ENCODE peak calls at places on chromosomes 13 and 19, in four cellular contexts. One of them, this sample, is unnamed.

GRCh38 chr19:5799247-5800241 is 5.3 kb upstream of the NRTN start:
- DNase-seq in H1: no peak
- DNase-seq in H9: no peak
- DNase-seq in neuronal stem cell: no peak
- DNase-seq in this sample: no peak

GRCh38 chr19:1921326-1921725 is 16.1 kb downstream of the ADAT3 start:
- DNase-seq in H1: no peak
- DNase-seq in H9: no peak
- DNase-seq in neuronal stem cell: no peak
- DNase-seq in this sample: no peak

GRCh38 chr13:28623782-28624706 is 34.9 kb upstream of the POMP start:
- DNase-seq in H1: no peak
- DNase-seq in H9: no peak
- DNase-seq in neuronal stem cell: no peak
- DNase-seq in this sample: no peak

GRCh38 chr13:30735025-30735967 is at the start of gene ALOX5AP:
- DNase-seq in H1: no peak
- DNase-seq in H9: no peak
- DNase-seq in neuronal stem cell: no peak
- DNase-seq in this sample: no peak

GRCh38 chr13:46665630-46666482 is 112.9 kb downstream of the LRCH1 start:
- DNase-seq in H1: no peak
- DNase-seq in H9: no peak
- DNase-seq in neuronal stem cell: no peak
- DNase-seq in this sample: no peak

GRCh38 chr19:58568731-58569130 is 4.4 kb downstream of the MZF1 start:
- DNase-seq in H1: no peak
- DNase-seq in H9: no peak
- DNase-seq in neuronal stem cell: no peak
- DNase-seq in this sample: no peak

GRCh38 chr13:39417131-39417530 is 185.9 kb downstream of the LHFPL6 start:
- DNase-seq in H1: no peak
- DNase-seq in H9: peak; percentile 45
- DNase-seq in neuronal stem cell: no peak
- DNase-seq in this sample: no peak

GRCh38 chr13:33169273-33169980 is 116.1 kb downstream of the STARD13 start:
- DNase-seq in H1: no peak
- DNase-seq in H9: no peak
- DNase-seq in neuronal stem cell: no peak
- DNase-seq in this sample: no peak

GRCh38 chr13:28819046-28819747 is 942 bp upstream of the MTUS2 start:
- DNase-seq in H1: peak; percentile 76
- DNase-seq in H9: no peak
- DNase-seq in neuronal stem cell: peak; percentile 31
- DNase-seq in this sample: no peak

GRCh38 chr19:58154287-58154678 is 3.7 kb upstream of the ZNF329 start:
- DNase-seq in H1: no peak
- DNase-seq in H9: peak; percentile 49
- DNase-seq in neuronal stem cell: no peak
- DNase-seq in this sample: peak; percentile 57

GRCh38 chr19:14530005-14530348 is 583 bp downstream of the TECR start:
- DNase-seq in H1: no peak
- DNase-seq in H9: no peak
- DNase-seq in neuronal stem cell: no peak
- DNase-seq in this sample: peak; percentile 66

GRCh38 chr19:49862411-49863253 is 4.7 kb downstream of the PNKP start:
- DNase-seq in H1: peak; percentile 94
- DNase-seq in H9: peak; percentile 79
- DNase-seq in neuronal stem cell: no peak
- DNase-seq in this sample: no peak

GRCh38 chr19:3389876-3390361 is 23.5 kb downstream of the NFIC start:
- DNase-seq in H1: peak; percentile 65
- DNase-seq in H9: peak; percentile 61
- DNase-seq in neuronal stem cell: no peak
- DNase-seq in this sample: no peak

GRCh38 chr13:54536112-54536511 is 1507.5 kb downstream of the OLFM4 start:
- DNase-seq in H1: no peak
- DNase-seq in H9: no peak
- DNase-seq in neuronal stem cell: no peak
- DNase-seq in this sample: no peak

GRCh38 chr13:63501702-63502101 is 2086.1 kb upstream of the PCDH20 start:
- DNase-seq in H1: no peak
- DNase-seq in H9: no peak
- DNase-seq in neuronal stem cell: no peak
- DNase-seq in this sample: no peak

GRCh38 chr19:39474139-39474620 is 6.5 kb upstream of the TIMM50 start:
- DNase-seq in H1: peak; percentile 96
- DNase-seq in H9: peak; percentile 84
- DNase-seq in neuronal stem cell: peak; percentile 45
- DNase-seq in this sample: peak; percentile 26

GRCh38 chr19:28667348-28667977 is 545.5 kb downstream of the UQCRFS1 start:
- DNase-seq in H1: no peak
- DNase-seq in H9: no peak
- DNase-seq in neuronal stem cell: no peak
- DNase-seq in this sample: no peak

GRCh38 chr13:89891416-89891815 is 1456.1 kb upstream of the MIR17HG start:
- DNase-seq in H1: no peak
- DNase-seq in H9: no peak
- DNase-seq in neuronal stem cell: no peak
- DNase-seq in this sample: no peak
- H2BK120ac ChIP-seq in H1: no peak overlapping the region
- H2BK120ac ChIP-seq in H9: no peak overlapping the region
- H2BK120ac ChIP-seq in neuronal stem cell: no peak overlapping the region
- H2BK120ac ChIP-seq in this sample: no peak overlapping the region

GRCh38 chr13:109840201-109840892 is 54.0 kb upstream of the IRS2 start:
- DNase-seq in H1: no peak
- DNase-seq in H9: no peak
- DNase-seq in neuronal stem cell: peak; percentile 32
- DNase-seq in this sample: peak; percentile 36
- H2BK12ac ChIP-seq in H1: no peak overlapping the region
- H2BK12ac ChIP-seq in H9: no peak overlapping the region
- H2BK12ac ChIP-seq in neuronal stem cell: no peak overlapping the region
- H2BK12ac ChIP-seq in this sample: no peak overlapping the region

DNA sequence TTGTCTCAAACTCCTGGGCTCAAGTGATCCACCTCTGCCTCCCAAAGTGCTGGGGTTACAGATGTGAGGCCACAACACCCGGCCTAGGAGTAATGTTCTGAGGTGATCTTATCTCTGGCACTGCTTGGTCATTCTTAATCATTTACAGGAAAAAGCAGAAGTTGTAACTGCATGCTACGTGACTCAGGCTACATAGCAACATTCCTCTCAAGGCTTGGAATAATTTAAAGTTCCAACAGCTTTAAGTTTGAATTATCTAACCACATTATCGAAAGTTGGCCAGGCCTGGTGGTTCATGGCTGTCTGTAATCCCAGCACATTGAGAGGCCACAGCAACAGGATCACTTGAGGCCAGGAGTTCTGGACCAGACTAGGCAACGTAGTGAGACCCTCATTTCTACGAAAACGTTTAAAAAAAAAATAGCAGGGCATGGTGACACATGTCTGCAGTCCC is 3.9 kb upstream of the B9D2 start:
- DNase-seq in H1: no peak
- DNase-seq in H9: no peak
- DNase-seq in neuronal stem cell: no peak
- DNase-seq in this sample: peak; percentile 81
- H3K4ac ChIP-seq in H1: no peak overlapping the region
- H3K4ac ChIP-seq in H9: no peak overlapping the region
- H3K4ac ChIP-seq in neuronal stem cell: no peak overlapping the region
- H3K4ac ChIP-seq in this sample: no peak overlapping the region

DNA sequence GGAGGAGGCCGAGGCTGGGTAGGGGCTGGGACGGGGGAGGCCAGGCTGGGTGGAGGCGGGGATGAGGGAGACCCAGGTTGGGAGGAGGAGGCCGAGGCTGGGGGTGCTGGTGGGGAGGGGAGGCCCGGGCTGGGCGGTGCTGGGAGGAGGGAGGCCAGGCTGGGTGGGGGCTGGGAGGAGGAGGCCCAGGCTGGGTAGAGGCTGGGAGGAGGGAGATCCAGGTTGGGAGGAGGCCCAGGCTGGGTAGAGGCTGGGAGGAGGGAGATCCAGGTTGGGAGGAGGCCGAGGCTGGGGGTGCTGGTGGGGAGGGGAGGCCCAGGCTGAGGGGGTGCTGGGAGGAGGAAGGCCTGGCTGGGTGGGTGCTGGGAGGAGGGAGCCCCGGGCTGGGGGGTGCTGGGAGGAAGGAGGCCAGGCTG is 10.4 kb downstream of the TPGS1 start:
- DNase-seq in H1: no peak
- DNase-seq in H9: no peak
- DNase-seq in neuronal stem cell: no peak
- DNase-seq in this sample: no peak
- H2BK120ac ChIP-seq in H1: no peak overlapping the region
- H2BK120ac ChIP-seq in H9: no peak overlapping the region
- H2BK120ac ChIP-seq in neuronal stem cell: no peak overlapping the region
- H2BK120ac ChIP-seq in this sample: no peak overlapping the region

DNA sequence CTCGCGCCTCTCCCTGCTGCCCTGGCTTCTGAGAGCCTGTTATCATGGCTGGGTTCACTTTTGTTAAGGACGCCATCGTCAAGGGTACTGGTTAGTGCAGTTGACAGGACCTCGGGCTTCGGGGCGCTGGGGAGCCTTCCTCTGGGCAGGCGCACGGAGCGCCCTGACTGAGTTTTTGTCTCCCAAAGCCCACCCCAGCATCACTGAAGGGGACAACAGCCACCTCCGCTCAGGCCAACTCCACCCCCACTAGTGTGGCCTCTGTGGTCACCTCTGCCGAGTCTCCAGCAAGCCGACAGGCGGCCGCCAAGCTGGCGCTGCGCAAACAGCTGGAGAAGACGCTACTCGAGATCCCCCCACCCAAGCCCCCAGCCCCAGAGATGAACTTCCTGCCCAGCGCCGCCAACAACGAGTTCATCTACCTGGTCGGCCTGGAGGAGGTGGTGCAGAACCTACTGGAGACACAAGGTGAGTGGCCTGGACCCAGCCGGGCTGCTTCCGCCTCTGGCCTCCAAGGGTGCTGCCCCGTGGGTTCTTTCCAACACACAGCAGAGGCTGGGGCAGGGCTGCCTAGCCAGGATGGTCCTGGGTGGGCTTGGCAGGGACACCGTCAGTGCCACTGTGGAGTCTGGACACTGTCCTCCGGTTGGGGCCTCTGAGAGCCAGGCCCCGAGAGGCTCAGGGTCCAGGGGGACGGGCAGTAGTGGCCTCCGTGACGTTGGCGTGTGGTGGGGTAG is 16.9 kb downstream of the TSSK6 start:
- DNase-seq in H1: no peak
- DNase-seq in H9: no peak
- DNase-seq in neuronal stem cell: no peak
- DNase-seq in this sample: no peak
- H2BK12ac ChIP-seq in H1: no peak overlapping the region
- H2BK12ac ChIP-seq in H9: no peak overlapping the region
- H2BK12ac ChIP-seq in neuronal stem cell: no peak overlapping the region
- H2BK12ac ChIP-seq in this sample: no peak overlapping the region

GRCh38 chr13:97021241-97021640 is 27.0 kb upstream of the OXGR1 start:
- DNase-seq in H1: no peak
- DNase-seq in H9: no peak
- DNase-seq in neuronal stem cell: no peak
- DNase-seq in this sample: no peak
- H3K4ac ChIP-seq in H1: no peak overlapping the region
- H3K4ac ChIP-seq in H9: no peak overlapping the region
- H3K4ac ChIP-seq in neuronal stem cell: no peak overlapping the region
- H3K4ac ChIP-seq in this sample: peak overlapping the region; percentile 27

GRCh38 chr13:21133077-21133476 is 43.3 kb downstream of the SKA3 start:
- DNase-seq in H1: no peak
- DNase-seq in H9: no peak
- DNase-seq in neuronal stem cell: no peak
- DNase-seq in this sample: no peak

GRCh38 chr13:21138561-21138960 is 37.8 kb downstream of the SKA3 start:
- DNase-seq in H1: no peak
- DNase-seq in H9: no peak
- DNase-seq in neuronal stem cell: no peak
- DNase-seq in this sample: no peak

GRCh38 chr13:21139374-21139773 is 37.0 kb downstream of the SKA3 start:
- DNase-seq in H1: no peak
- DNase-seq in H9: no peak
- DNase-seq in neuronal stem cell: no peak
- DNase-seq in this sample: no peak

GRCh38 chr13:21134475-21134874 is 41.9 kb downstream of the SKA3 start:
- DNase-seq in H1: no peak
- DNase-seq in H9: no peak
- DNase-seq in neuronal stem cell: no peak
- DNase-seq in this sample: no peak

DNA sequence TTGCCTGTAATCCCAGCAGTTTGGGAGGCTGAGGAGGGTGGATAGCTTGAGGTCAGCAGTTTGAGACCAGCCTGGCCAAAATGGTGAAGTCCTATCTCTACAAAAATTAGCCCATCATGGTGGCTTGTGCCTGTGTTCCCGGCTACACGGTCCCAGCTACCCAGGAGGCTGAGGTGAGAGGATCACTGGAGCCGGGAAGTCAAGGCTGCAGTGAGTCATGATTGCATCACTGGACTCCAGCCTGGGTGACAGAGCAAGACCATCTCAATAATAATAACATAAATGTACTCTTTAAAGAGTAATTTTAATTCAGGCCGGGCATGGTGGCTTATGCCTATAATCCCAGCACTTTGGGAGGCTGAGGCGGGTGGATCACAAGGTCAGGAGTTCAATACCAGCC is 38.7 kb downstream of the SKA3 start:
- DNase-seq in H1: no peak
- DNase-seq in H9: no peak
- DNase-seq in neuronal stem cell: no peak
- DNase-seq in this sample: peak; percentile 56
- H2BK120ac ChIP-seq in H1: no peak overlapping the region
- H2BK120ac ChIP-seq in H9: no peak overlapping the region
- H2BK120ac ChIP-seq in neuronal stem cell: no peak overlapping the region
- H2BK120ac ChIP-seq in this sample: no peak overlapping the region